ENCODE peak calls at places on chromosomes 2 and 18, in seven cellular contexts. One of them, this sample, is unnamed.

GRCh38 chr2:53545159-53546055 is 222.2 kb upstream of the CHAC2 start:
- DNase-seq in astrocyte: no peak
- DNase-seq in fibroblast of lung: no peak
- DNase-seq in IMR-90: no peak
- DNase-seq in endothelial cell of umbilical vein: no peak
- DNase-seq in mesenchymal stem cell: no peak
- DNase-seq in OCI-LY7: no peak
- DNase-seq in this sample: no peak

GRCh38 chr2:143473206-143473605 is 344.0 kb downstream of the ARHGAP15 start:
- DNase-seq in astrocyte: peak
- DNase-seq in fibroblast of lung: peak
- DNase-seq in IMR-90: peak
- DNase-seq in endothelial cell of umbilical vein: peak
- DNase-seq in mesenchymal stem cell: peak
- DNase-seq in OCI-LY7: no peak
- DNase-seq in this sample: no peak

GRCh38 chr18:75548353-75548752 is 120.8 kb upstream of the SMIM21 start:
- DNase-seq in astrocyte: peak
- DNase-seq in fibroblast of lung: peak
- DNase-seq in IMR-90: no peak
- DNase-seq in endothelial cell of umbilical vein: no peak
- DNase-seq in mesenchymal stem cell: no peak
- DNase-seq in OCI-LY7: no peak
- DNase-seq in this sample: no peak

GRCh38 chr2:149744845-149745244 is 157.3 kb upstream of the MMADHC start:
- DNase-seq in astrocyte: peak
- DNase-seq in fibroblast of lung: peak
- DNase-seq in IMR-90: peak
- DNase-seq in endothelial cell of umbilical vein: no peak
- DNase-seq in mesenchymal stem cell: peak
- DNase-seq in OCI-LY7: no peak
- DNase-seq in this sample: peak

GRCh38 chr2:113977060-113977659 is 87.3 kb downstream of the ACTR3 start:
- DNase-seq in astrocyte: no peak
- DNase-seq in fibroblast of lung: no peak
- DNase-seq in IMR-90: peak
- DNase-seq in endothelial cell of umbilical vein: no peak
- DNase-seq in mesenchymal stem cell: peak
- DNase-seq in OCI-LY7: no peak
- DNase-seq in this sample: peak

GRCh38 chr2:109009920-109010610 is 21.0 kb upstream of the EDAR start:
- DNase-seq in astrocyte: peak
- DNase-seq in fibroblast of lung: peak
- DNase-seq in IMR-90: peak
- DNase-seq in endothelial cell of umbilical vein: no peak
- DNase-seq in mesenchymal stem cell: peak
- DNase-seq in OCI-LY7: no peak
- DNase-seq in this sample: peak

GRCh38 chr2:130865401-130865800 is 28.7 kb downstream of the ARHGEF4 start:
- DNase-seq in astrocyte: no peak
- DNase-seq in fibroblast of lung: no peak
- DNase-seq in IMR-90: no peak
- DNase-seq in endothelial cell of umbilical vein: no peak
- DNase-seq in mesenchymal stem cell: no peak
- DNase-seq in OCI-LY7: no peak
- DNase-seq in this sample: peak

GRCh38 chr2:84838434-84839145 is 42.3 kb downstream of the TRABD2A start:
- DNase-seq in astrocyte: peak
- DNase-seq in fibroblast of lung: peak
- DNase-seq in IMR-90: peak
- DNase-seq in endothelial cell of umbilical vein: no peak
- DNase-seq in mesenchymal stem cell: peak
- DNase-seq in OCI-LY7: no peak
- DNase-seq in this sample: peak

GRCh38 chr18:11146238-11146946 is 3.0 kb downstream of the PIEZO2 start:
- DNase-seq in astrocyte: no peak
- DNase-seq in fibroblast of lung: no peak
- DNase-seq in IMR-90: no peak
- DNase-seq in endothelial cell of umbilical vein: no peak
- DNase-seq in mesenchymal stem cell: no peak
- DNase-seq in OCI-LY7: no peak
- DNase-seq in this sample: no peak

GRCh38 chr2:14941151-14941631 is 308.7 kb downstream of the LRATD1 start:
- DNase-seq in astrocyte: peak
- DNase-seq in fibroblast of lung: peak
- DNase-seq in IMR-90: peak
- DNase-seq in endothelial cell of umbilical vein: no peak
- DNase-seq in mesenchymal stem cell: no peak
- DNase-seq in OCI-LY7: no peak
- DNase-seq in this sample: peak

DNA sequence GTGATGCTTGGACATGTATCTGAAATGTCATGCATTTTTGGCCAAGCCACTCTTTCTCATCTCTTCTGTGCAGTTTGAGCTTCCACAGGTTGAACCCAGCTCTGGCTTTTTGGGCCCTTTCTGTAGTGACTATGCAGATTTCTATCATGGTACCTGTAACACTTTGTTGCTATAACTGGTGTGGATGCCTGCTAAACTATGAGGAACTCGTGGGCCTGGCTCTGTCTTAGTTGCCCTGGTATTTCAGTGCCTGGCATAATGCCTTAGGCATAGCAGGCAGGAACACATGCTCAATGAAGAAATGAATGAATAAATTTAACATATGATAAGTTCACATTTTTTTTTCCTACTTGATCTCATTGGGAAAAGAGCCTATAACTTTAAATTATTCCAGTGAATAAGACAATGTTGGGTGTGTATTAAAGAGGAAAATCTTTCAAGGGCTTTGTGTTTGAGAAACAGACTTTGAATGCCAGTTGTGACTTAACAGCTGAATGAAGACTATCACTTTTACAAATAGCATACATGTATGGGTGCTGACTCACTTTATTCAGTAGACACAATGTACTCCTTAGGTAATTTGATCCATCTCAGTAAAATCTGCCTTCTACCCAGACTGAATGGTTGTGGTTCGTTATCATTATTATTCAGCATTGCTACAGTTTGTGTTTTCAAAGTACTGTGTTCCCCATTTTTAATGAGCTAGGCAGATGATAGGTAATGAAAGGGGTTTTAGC is 86.4 kb upstream of the MAP4K3 start:
- DNase-seq in astrocyte: peak
- DNase-seq in fibroblast of lung: peak
- DNase-seq in IMR-90: peak
- DNase-seq in endothelial cell of umbilical vein: peak
- DNase-seq in mesenchymal stem cell: peak
- DNase-seq in OCI-LY7: no peak
- DNase-seq in this sample: peak
- H2AFZ ChIP-seq in astrocyte: peak
- H2AFZ ChIP-seq in fibroblast of lung: no peak
- H2AFZ ChIP-seq in IMR-90: peak
- H2AFZ ChIP-seq in endothelial cell of umbilical vein: peak
- H2AFZ ChIP-seq in mesenchymal stem cell: no peak
- H2AFZ ChIP-seq in OCI-LY7: no peak
- H2AFZ ChIP-seq in this sample: no peak

GRCh38 chr2:220076734-220077133 is 449.3 kb downstream of the SLC4A3 start:
- DNase-seq in astrocyte: peak
- DNase-seq in fibroblast of lung: peak
- DNase-seq in IMR-90: peak
- DNase-seq in endothelial cell of umbilical vein: no peak
- DNase-seq in mesenchymal stem cell: no peak
- DNase-seq in OCI-LY7: no peak
- DNase-seq in this sample: no peak
- H2AFZ ChIP-seq in astrocyte: peak
- H2AFZ ChIP-seq in fibroblast of lung: no peak
- H2AFZ ChIP-seq in IMR-90: peak
- H2AFZ ChIP-seq in endothelial cell of umbilical vein: no peak
- H2AFZ ChIP-seq in mesenchymal stem cell: no peak
- H2AFZ ChIP-seq in OCI-LY7: no peak
- H2AFZ ChIP-seq in this sample: no peak

DNA sequence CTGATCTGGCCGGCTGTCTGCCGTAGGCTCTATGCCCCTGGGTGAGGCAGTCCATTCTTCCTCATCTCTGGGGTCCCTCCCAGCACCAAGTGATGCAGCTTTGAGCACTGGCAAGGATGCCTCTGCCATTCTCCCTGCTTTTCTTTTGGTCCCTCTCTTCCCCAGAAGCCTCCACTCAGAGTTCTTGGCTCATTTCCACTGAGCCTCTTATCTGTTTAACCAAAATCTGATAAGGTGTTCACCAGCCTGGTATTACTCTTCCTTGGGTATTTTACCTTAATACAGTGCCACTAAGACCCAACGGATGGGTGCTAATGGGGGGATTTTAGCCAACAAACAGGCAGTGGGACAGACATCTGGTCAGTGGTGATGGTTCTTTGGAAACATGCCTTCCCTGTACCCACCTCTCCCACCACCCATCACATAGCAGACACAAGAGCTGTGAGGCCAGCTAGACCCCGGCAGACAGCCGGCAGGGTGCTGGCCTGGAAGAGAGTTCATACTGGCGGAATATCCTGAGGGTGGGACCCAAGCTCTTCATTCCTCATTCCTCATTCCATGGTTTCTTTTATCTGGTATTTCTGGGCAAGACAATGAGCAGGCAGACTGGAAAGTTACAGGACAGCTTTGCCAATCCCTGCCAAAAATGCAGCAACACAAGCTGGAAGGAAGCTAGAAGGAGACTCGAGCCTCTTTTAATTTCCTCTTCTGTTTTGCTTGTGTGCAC is 34.6 kb downstream of the ZBTB7C start:
- DNase-seq in astrocyte: peak
- DNase-seq in fibroblast of lung: peak
- DNase-seq in IMR-90: no peak
- DNase-seq in endothelial cell of umbilical vein: no peak
- DNase-seq in mesenchymal stem cell: no peak
- DNase-seq in OCI-LY7: no peak
- DNase-seq in this sample: peak
- H2AFZ ChIP-seq in astrocyte: no peak
- H2AFZ ChIP-seq in fibroblast of lung: no peak
- H2AFZ ChIP-seq in IMR-90: no peak
- H2AFZ ChIP-seq in endothelial cell of umbilical vein: no peak
- H2AFZ ChIP-seq in mesenchymal stem cell: no peak
- H2AFZ ChIP-seq in OCI-LY7: no peak
- H2AFZ ChIP-seq in this sample: no peak

DNA sequence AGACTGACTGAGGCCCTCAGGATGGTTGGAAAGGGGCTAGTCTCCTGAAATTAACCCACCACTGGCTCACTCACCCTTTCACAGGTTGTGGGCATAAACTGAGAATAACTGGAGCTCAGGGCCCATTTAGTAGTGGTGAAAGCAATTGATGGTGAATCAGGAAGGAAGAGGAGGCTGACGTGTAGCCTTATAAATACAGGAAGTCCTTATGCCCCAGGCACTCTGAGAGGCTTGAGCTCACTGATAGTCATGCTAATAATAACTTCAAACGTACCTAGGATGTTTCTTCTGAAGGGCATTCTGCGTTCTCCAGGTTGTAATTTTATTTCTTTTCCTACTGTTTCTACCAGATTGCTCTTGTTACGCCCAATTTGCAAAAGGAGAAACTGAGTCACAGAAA is 328.4 kb downstream of the CLIP4 start:
- DNase-seq in astrocyte: no peak
- DNase-seq in fibroblast of lung: peak
- DNase-seq in IMR-90: peak
- DNase-seq in endothelial cell of umbilical vein: no peak
- DNase-seq in mesenchymal stem cell: peak
- DNase-seq in OCI-LY7: no peak
- DNase-seq in this sample: peak
- H2AFZ ChIP-seq in astrocyte: no peak
- H2AFZ ChIP-seq in fibroblast of lung: no peak
- H2AFZ ChIP-seq in IMR-90: peak
- H2AFZ ChIP-seq in endothelial cell of umbilical vein: no peak
- H2AFZ ChIP-seq in mesenchymal stem cell: no peak
- H2AFZ ChIP-seq in OCI-LY7: no peak
- H2AFZ ChIP-seq in this sample: no peak

GRCh38 chr18:73724908-73725307 is 422.7 kb downstream of the FBXO15 start:
- DNase-seq in astrocyte: no peak
- DNase-seq in fibroblast of lung: peak
- DNase-seq in IMR-90: peak
- DNase-seq in endothelial cell of umbilical vein: no peak
- DNase-seq in mesenchymal stem cell: no peak
- DNase-seq in OCI-LY7: no peak
- DNase-seq in this sample: no peak
- H2AFZ ChIP-seq in astrocyte: no peak
- H2AFZ ChIP-seq in fibroblast of lung: no peak
- H2AFZ ChIP-seq in IMR-90: no peak
- H2AFZ ChIP-seq in endothelial cell of umbilical vein: no peak
- H2AFZ ChIP-seq in mesenchymal stem cell: no peak
- H2AFZ ChIP-seq in OCI-LY7: no peak
- H2AFZ ChIP-seq in this sample: no peak

DNA sequence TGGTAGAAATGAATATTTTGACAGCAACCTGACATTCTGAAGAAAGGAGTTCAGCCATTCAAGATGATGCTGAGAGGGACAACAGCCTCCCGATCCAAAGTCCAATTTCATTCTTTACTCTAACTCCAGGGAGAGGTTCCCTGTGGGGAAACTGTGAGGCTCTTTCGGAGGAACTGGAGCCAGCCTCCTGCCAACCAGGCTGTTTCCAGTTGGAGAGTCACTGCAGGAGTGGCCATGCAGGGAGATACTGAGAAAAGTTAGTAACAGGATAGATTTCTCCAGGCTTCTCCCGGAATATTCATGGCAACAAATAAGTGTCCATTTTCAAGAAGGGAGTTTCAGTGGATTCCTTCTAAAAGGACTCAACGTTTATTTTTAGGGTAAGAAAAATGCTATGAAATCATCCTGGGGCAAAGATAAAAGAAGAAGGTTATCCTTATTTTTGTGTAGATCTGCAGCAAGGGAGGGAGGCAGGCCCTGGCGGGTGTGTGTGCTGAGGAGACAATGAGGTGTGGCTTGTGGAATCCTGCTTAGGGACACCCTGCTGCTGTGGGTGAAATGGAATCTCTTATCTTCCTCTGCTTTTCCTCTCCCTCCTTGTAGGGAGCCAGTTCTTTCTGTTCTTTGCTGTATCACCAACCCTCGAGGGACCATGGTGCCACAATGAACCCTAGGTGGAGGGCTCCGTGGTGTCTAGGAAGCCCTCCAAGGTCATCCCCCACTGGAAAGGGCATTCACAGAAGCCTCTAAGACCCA is 18.1 kb downstream of the KLHL14 start:
- DNase-seq in astrocyte: no peak
- DNase-seq in fibroblast of lung: no peak
- DNase-seq in IMR-90: no peak
- DNase-seq in endothelial cell of umbilical vein: no peak
- DNase-seq in mesenchymal stem cell: no peak
- DNase-seq in OCI-LY7: no peak
- DNase-seq in this sample: no peak
- H2AFZ ChIP-seq in astrocyte: no peak
- H2AFZ ChIP-seq in fibroblast of lung: no peak
- H2AFZ ChIP-seq in IMR-90: no peak
- H2AFZ ChIP-seq in endothelial cell of umbilical vein: no peak
- H2AFZ ChIP-seq in mesenchymal stem cell: no peak
- H2AFZ ChIP-seq in OCI-LY7: no peak
- H2AFZ ChIP-seq in this sample: no peak